ENCODE peak calls at places on chromosomes 4 and X, in four cellular contexts. One of them, this sample, is unnamed.

GRCh38 chrX:9349572-9350259 is 115.1 kb upstream of the TBL1X start:
- DNase-seq in IMR-90: peak
- DNase-seq in colonic mucosa: no peak
- DNase-seq in HCT116: no peak
- DNase-seq in this sample: peak

GRCh38 chr4:46258436-46258835 is 131.5 kb downstream of the GABRA2 start:
- DNase-seq in HCT116: no peak
- DNase-seq in colonic mucosa: no peak
- DNase-seq in IMR-90: no peak
- DNase-seq in this sample: no peak

GRCh38 chrX:29090811-29091210 is 503.6 kb downstream of the IL1RAPL1 start:
- DNase-seq in HCT116: no peak
- DNase-seq in colonic mucosa: no peak
- DNase-seq in IMR-90: peak
- DNase-seq in this sample: peak

GRCh38 chr4:96713271-96713670 is 873.4 kb downstream of the PDHA2 start:
- DNase-seq in HCT116: no peak
- DNase-seq in IMR-90: no peak
- DNase-seq in colonic mucosa: no peak
- DNase-seq in this sample: no peak

GRCh38 chrX:111823068-111823467 is 52.9 kb upstream of the TRPC5OS start:
- DNase-seq in IMR-90: peak
- DNase-seq in colonic mucosa: no peak
- DNase-seq in HCT116: no peak
- DNase-seq in this sample: no peak

GRCh38 chr4:38856524-38857337 is at the start of gene TLR6:
- DNase-seq in HCT116: peak
- DNase-seq in IMR-90: peak
- DNase-seq in colonic mucosa: peak
- DNase-seq in this sample: peak

GRCh38 chr4:152462715-152463114 is 73.2 kb downstream of the FBXW7 start:
- DNase-seq in IMR-90: peak
- DNase-seq in colonic mucosa: no peak
- DNase-seq in HCT116: no peak
- DNase-seq in this sample: peak

GRCh38 chr4:37392540-37393255 is 148.2 kb downstream of the NWD2 start:
- DNase-seq in HCT116: peak
- DNase-seq in colonic mucosa: peak
- DNase-seq in IMR-90: no peak
- DNase-seq in this sample: peak

GRCh38 chr4:142707397-142707796 is 138.7 kb downstream of the INPP4B start:
- DNase-seq in HCT116: no peak
- DNase-seq in IMR-90: no peak
- DNase-seq in colonic mucosa: peak
- DNase-seq in this sample: no peak

GRCh38 chr4:56799824-56800756 is 21.4 kb downstream of the SPINK2 start:
- DNase-seq in HCT116: peak
- DNase-seq in IMR-90: peak
- DNase-seq in colonic mucosa: peak
- DNase-seq in this sample: peak

GRCh38 chrX:15820106-15821073 is 30.1 kb downstream of the ZRSR2 start:
- DNase-seq in colonic mucosa: no peak
- DNase-seq in IMR-90: peak
- DNase-seq in HCT116: no peak
- DNase-seq in this sample: peak

GRCh38 chr4:44916406-44916805 is 190.1 kb upstream of the GNPDA2 start:
- DNase-seq in colonic mucosa: no peak
- DNase-seq in IMR-90: no peak
- DNase-seq in HCT116: no peak
- DNase-seq in this sample: peak

GRCh38 chr4:98662619-98663225 is 4.3 kb upstream of the TSPAN5 start:
- DNase-seq in colonic mucosa: no peak
- DNase-seq in IMR-90: peak
- DNase-seq in HCT116: no peak
- DNase-seq in this sample: peak

GRCh38 chr4:88158360-88159136 is at the start of gene ABCG2:
- DNase-seq in HCT116: no peak
- DNase-seq in IMR-90: peak
- DNase-seq in colonic mucosa: peak
- DNase-seq in this sample: peak

GRCh38 chrX:120281761-120282160 is 29.5 kb downstream of the TMEM255A start:
- DNase-seq in HCT116: no peak
- DNase-seq in colonic mucosa: no peak
- DNase-seq in IMR-90: no peak
- DNase-seq in this sample: no peak

GRCh38 chr4:6332669-6333050 is 63.0 kb downstream of the WFS1 start:
- DNase-seq in HCT116: no peak
- DNase-seq in colonic mucosa: no peak
- DNase-seq in IMR-90: no peak
- DNase-seq in this sample: no peak

GRCh38 chr4:6331018-6331417 is 61.4 kb downstream of the WFS1 start:
- DNase-seq in HCT116: no peak
- DNase-seq in colonic mucosa: no peak
- DNase-seq in IMR-90: peak
- DNase-seq in this sample: no peak

GRCh38 chr4:6331468-6331867 is 61.8 kb downstream of the WFS1 start:
- DNase-seq in IMR-90: no peak
- DNase-seq in colonic mucosa: no peak
- DNase-seq in HCT116: no peak
- DNase-seq in this sample: no peak

GRCh38 chr4:6333301-6334202 is 63.9 kb downstream of the WFS1 start:
- DNase-seq in HCT116: no peak
- DNase-seq in colonic mucosa: peak
- DNase-seq in IMR-90: no peak
- DNase-seq in this sample: no peak

DNA sequence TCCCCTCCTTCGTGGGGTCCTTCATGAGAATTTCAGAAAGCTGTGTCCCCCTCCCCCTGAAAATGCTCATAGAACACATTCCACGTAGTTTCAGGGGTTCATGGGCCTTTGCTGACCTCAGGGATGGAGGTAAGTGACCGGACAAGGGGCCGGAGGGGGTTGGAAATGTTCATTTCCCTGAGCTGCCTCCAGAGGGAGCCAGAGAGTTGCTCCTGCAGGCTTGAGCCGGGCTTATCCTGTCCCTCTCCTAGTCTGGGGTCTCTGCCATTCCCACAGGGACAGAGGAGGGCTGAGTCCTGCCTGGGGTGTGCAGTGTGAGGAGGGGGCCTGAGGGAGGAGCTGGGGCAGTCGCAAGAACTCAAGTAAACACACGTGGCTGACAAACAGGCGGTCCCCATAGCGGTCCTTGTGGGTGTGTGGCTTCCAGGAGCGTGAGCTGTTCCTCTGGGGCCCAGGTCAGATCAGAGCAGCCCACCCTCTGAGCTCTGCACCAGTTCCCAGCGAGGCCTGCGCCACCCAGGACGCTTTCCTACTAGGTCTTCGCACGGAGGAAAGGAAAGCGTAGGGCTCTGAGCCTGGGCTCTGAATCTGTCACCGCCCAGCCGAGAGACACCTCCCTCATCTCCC is 62.5 kb downstream of the WFS1 start:
- DNase-seq in colonic mucosa: no peak
- DNase-seq in IMR-90: peak
- DNase-seq in HCT116: no peak
- DNase-seq in this sample: no peak
- TF ChIP-seq CTCF in colonic mucosa: peak
- TF ChIP-seq CTCF in IMR-90: peak
- TF ChIP-seq CTCF in HCT116: peak
- TF ChIP-seq CTCF in this sample: peak

GRCh38 chrX:68685722-68686683 is 38.5 kb downstream of the STARD8 start:
- DNase-seq in HCT116: no peak
- DNase-seq in colonic mucosa: no peak
- DNase-seq in IMR-90: peak
- DNase-seq in this sample: peak
- H3K4me3 ChIP-seq in HCT116: no peak
- H3K4me3 ChIP-seq in colonic mucosa: no peak
- H3K4me3 ChIP-seq in IMR-90: peak
- H3K4me3 ChIP-seq in this sample: peak

GRCh38 chr4:140031706-140032105 is 122.3 kb downstream of the MAML3 start:
- DNase-seq in IMR-90: no peak
- DNase-seq in colonic mucosa: no peak
- DNase-seq in HCT116: no peak
- DNase-seq in this sample: no peak
- H3K9ac ChIP-seq in IMR-90: no peak
- H3K9ac ChIP-seq in colonic mucosa: no peak
- H3K9ac ChIP-seq in HCT116: no peak
- H3K9ac ChIP-seq in this sample: no peak

GRCh38 chr4:117560329-117560728 is 474.0 kb upstream of the NDST3 start:
- DNase-seq in IMR-90: peak
- DNase-seq in colonic mucosa: no peak
- DNase-seq in HCT116: peak
- DNase-seq in this sample: peak
- TF ChIP-seq CTCF in IMR-90: peak
- TF ChIP-seq CTCF in colonic mucosa: no peak
- TF ChIP-seq CTCF in HCT116: peak
- TF ChIP-seq CTCF in this sample: no peak

GRCh38 chr4:61200991-61201526 is 933 bp downstream of the ADGRL3 start:
- DNase-seq in HCT116: no peak
- DNase-seq in IMR-90: no peak
- DNase-seq in colonic mucosa: no peak
- DNase-seq in this sample: peak
- H3K4me3 ChIP-seq in HCT116: no peak
- H3K4me3 ChIP-seq in IMR-90: peak
- H3K4me3 ChIP-seq in colonic mucosa: peak
- H3K4me3 ChIP-seq in this sample: no peak

DNA sequence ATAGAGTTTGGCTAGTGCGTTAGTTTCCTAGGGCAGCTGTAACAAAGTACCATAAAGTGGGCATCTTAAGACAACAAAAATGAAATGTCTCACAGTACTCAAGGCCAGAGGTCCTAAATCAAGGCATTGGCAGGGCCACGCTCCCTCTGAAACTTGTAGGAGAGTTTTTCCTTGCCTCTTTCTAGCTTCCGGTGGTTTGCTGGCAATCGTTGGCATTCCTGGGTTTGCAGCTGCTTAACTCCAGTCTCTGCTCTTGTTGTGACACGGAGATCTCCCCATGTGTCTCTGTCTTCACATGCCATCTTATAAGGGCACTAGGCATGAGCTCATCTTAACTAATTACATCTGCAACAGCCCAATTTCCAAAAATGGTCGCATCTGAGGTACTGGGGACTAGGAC is 362.0 kb upstream of the BOD1L1 start:
- DNase-seq in colonic mucosa: no peak
- DNase-seq in IMR-90: no peak
- DNase-seq in HCT116: no peak
- DNase-seq in this sample: peak
- H3K9ac ChIP-seq in colonic mucosa: no peak
- H3K9ac ChIP-seq in IMR-90: no peak
- H3K9ac ChIP-seq in HCT116: no peak
- H3K9ac ChIP-seq in this sample: no peak

GRCh38 chrX:94830717-94831116 is 1156.7 kb downstream of the FAM133A start:
- DNase-seq in IMR-90: no peak
- DNase-seq in colonic mucosa: no peak
- DNase-seq in HCT116: no peak
- DNase-seq in this sample: no peak

GRCh38 chrX:94834226-94834625 is 1160.2 kb downstream of the FAM133A start:
- DNase-seq in colonic mucosa: no peak
- DNase-seq in HCT116: no peak
- DNase-seq in IMR-90: no peak
- DNase-seq in this sample: no peak

GRCh38 chrX:94831364-94831763 is 1157.4 kb downstream of the FAM133A start:
- DNase-seq in IMR-90: peak
- DNase-seq in colonic mucosa: no peak
- DNase-seq in HCT116: no peak
- DNase-seq in this sample: no peak
- TF ChIP-seq CTCF in IMR-90: peak
- TF ChIP-seq CTCF in colonic mucosa: no peak
- TF ChIP-seq CTCF in HCT116: no peak
- TF ChIP-seq CTCF in this sample: no peak

This sample was measured in fibroblast of lung.